ENCODE peak calls at places on chromosomes 6 and 20, in eight cellular contexts. F is skeletal muscle cell, Y is BJ, Z is fibroblast of the aortic adventitia, V is ovary, R is uterus, T is stomach, B is prostate gland. H is an unnamed sample.

GRCh38 chr6:63066053-63066704 is 145.1 kb upstream of the FKBP1C start:
- DNase-seq in F (no peak), Y (no peak), Z (no peak), V (no peak), R (no peak), T (no peak), B (no peak), H (no peak)

GRCh38 chr6:166771701-166772100 is 144.7 kb upstream of the RPS6KA2 start:
- DNase-seq in F (no peak), Y (no peak), Z (no peak), V (no peak), R (no peak), T (no peak), B (no peak), H (no peak)

GRCh38 chr6:89483111-89483720 is 50.3 kb downstream of the ANKRD6 start:
- DNase-seq in F (no peak), Y (no peak), Z (peak; percentile 75), V (peak; percentile 57), R (no peak), T (no peak), B (no peak), H (no peak)

GRCh38 chr6:61868507-61869080 is 417.4 kb downstream of the KHDRBS2 start:
- DNase-seq in F (no peak), Y (no peak), Z (no peak), V (no peak), R (no peak), T (no peak), B (no peak), H (no peak)

GRCh38 chr20:16535281-16535680 is 38.0 kb downstream of the KIF16B start:
- DNase-seq in F (no peak), Y (no peak), Z (no peak), V (no peak), R (no peak), T (no peak), B (no peak), H (no peak)

GRCh38 chr6:106046116-106046853 is 39.9 kb upstream of the PRDM1 start:
- DNase-seq in F (no peak), Y (no peak), Z (no peak), V (no peak), R (no peak), T (no peak), B (no peak), H (no peak)

GRCh38 chr20:45067558-45067957 is 33.4 kb downstream of the KCNS1 start:
- DNase-seq in F (no peak), Y (no peak), Z (no peak), V (no peak), R (no peak), T (no peak), B (no peak), H (no peak)

GRCh38 chr6:7051780-7052440 is 55.9 kb upstream of the RREB1 start:
- DNase-seq in F (peak; percentile 45), Y (no peak), Z (no peak), V (peak; percentile 79), R (peak; percentile 29), T (peak; percentile 65), B (peak; percentile 48), H (peak; percentile 60)

GRCh38 chr6:7257521-7258230 is 55.3 kb downstream of the SSR1 start:
- DNase-seq in F (no peak), Y (no peak), Z (no peak), V (peak; percentile 23), R (no peak), T (no peak), B (no peak), H (no peak)

GRCh38 chr6:101393291-101394251 is at the start of gene GRIK2:
- DNase-seq in F (no peak), Y (no peak), Z (no peak), V (no peak), R (no peak), T (no peak), B (peak; percentile 42), H (no peak)

GRCh38 chr20:48006036-48006833 is 221.0 kb upstream of the SULF2 start:
- DNase-seq in F (no peak), Y (no peak), Z (no peak), V (no peak), R (no peak), T (no peak), B (no peak), H (no peak)

GRCh38 chr20:45347936-45348809 is at the start of gene SDC4:
- DNase-seq in F (no peak), Y (no peak), Z (peak; percentile 60), V (peak; percentile 74), R (peak; percentile 73), T (peak; percentile 80), B (peak; percentile 68), H (peak; percentile 50)

GRCh38 chr6:50128420-50129005 is 78.8 kb upstream of the DEFB112 start:
- DNase-seq in F (no peak), Y (no peak), Z (peak; percentile 37), V (no peak), R (no peak), T (no peak), B (no peak), H (no peak)

GRCh38 chr6:105898286-105898685 is 187.8 kb upstream of the PRDM1 start:
- DNase-seq in F (peak; percentile 42), Y (peak; percentile 67), Z (peak; percentile 35), V (no peak), R (no peak), T (no peak), B (no peak), H (no peak)

GRCh38 chr6:26318459-26319404 is 46.3 kb upstream of the BTN3A2 start:
- DNase-seq in F (no peak), Y (no peak), Z (no peak), V (no peak), R (no peak), T (no peak), B (no peak), H (no peak)

GRCh38 chr6:27026361-27026760 is 221.1 kb upstream of the PRSS16 start:
- DNase-seq in F (no peak), Y (no peak), Z (no peak), V (no peak), R (no peak), T (no peak), B (no peak), H (no peak)

GRCh38 chr6:125950293-125950692 is 6.3 kb upstream of the HINT3 start:
- DNase-seq in F (no peak), Y (peak; percentile 41), Z (peak; percentile 79), V (no peak), R (no peak), T (no peak), B (no peak), H (no peak)

GRCh38 chr6:73349311-73349710 is 4.8 kb downstream of the DPPA5 start:
- DNase-seq in F (no peak), Y (no peak), Z (no peak), V (no peak), R (no peak), T (no peak), B (no peak), H (no peak)

GRCh38 chr20:31943052-31943471 is 8.8 kb downstream of the PDRG1 start:
- DNase-seq in F (no peak), Y (no peak), Z (peak; percentile 38), V (peak; percentile 87), R (no peak), T (peak; percentile 59), B (peak; percentile 40), H (no peak)

GRCh38 chr6:92715991-92716390 is 703.4 kb downstream of the EPHA7 start:
- DNase-seq in F (peak; percentile 9), Y (no peak), Z (no peak), V (no peak), R (no peak), T (no peak), B (no peak), H (no peak)

GRCh38 chr6:87658516-87658915 is 43.5 kb downstream of the AKIRIN2 start:
- DNase-seq in F (no peak), Y (no peak), Z (peak; percentile 58), V (no peak), R (peak; percentile 22), T (no peak), B (no peak), H (no peak)

GRCh38 chr6:30819287-30819917 is 64.9 kb upstream of the DDR1 start:
- DNase-seq in F (no peak), Y (no peak), Z (peak; percentile 37), V (no peak), R (no peak), T (no peak), B (no peak), H (no peak)

GRCh38 chr6:110689275-110689935 is 125.9 kb downstream of the CDK19 start:
- DNase-seq in F (no peak), Y (no peak), Z (no peak), V (no peak), R (no peak), T (no peak), B (peak; percentile 51), H (peak; percentile 14)

GRCh38 chr20:34705383-34706021 is 1.4 kb downstream of the TP53INP2 start:
- DNase-seq in F (no peak), Y (no peak), Z (peak; percentile 28), V (no peak), R (no peak), T (peak; percentile 59), B (peak; percentile 32), H (no peak)
- H3K4me3 ChIP-seq in F (no peak overlapping the region), Y (no peak overlapping the region), Z (peak overlapping the region; percentile 91), V (no peak overlapping the region), R (no peak overlapping the region), T (no peak overlapping the region), B (peak overlapping the region; percentile 100), H (peak overlapping the region; percentile 2)

DNA sequence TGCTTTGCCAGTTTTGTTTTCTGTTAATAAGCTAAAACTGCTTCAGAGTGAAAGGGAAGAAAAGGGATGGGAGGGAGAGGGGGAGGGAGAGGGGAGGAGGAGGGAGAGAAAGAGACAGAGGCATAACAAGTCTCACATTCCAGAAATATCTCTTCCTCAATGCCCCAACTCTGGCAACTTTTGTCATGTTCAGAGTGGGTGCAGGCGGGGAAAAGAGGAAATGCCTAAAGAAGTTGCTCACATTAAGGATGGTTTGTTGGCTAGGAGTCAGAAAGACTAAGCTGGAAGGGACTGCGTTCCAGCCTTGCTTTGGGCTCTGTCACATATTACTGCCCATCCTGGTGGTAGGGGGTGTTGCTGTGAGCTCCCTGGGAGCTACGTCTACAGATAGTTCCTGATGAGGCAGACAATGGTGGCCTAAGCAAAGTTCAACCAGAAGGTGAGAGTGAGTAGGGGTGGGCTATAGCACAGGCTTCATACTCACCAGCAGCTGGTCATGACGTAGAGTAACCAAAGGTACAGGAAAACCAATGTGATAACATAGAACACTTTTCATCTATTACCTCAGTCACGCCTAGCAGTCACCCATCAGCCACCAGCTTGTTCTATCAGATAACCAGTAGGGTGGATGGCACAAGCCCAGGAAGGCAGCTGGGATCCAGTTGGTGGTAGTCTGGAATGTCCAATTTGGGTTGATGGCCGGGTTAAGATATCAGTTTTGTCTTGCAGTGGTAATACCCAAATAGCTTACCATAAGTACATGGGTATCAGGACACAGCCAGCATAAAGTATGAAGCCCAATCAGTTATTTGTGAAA is 2.1 kb downstream of the TSPYL4 start:
- DNase-seq in F (no peak), Y (peak; percentile 60), Z (peak; percentile 78), V (no peak), R (no peak), T (no peak), B (no peak), H (no peak)
- H3K4me3 ChIP-seq in F (peak overlapping the region; percentile 32), Y (peak overlapping the region; percentile 38), Z (peak overlapping the region; percentile 98), V (no peak overlapping the region), R (no peak overlapping the region), T (no peak overlapping the region), B (peak overlapping the region; percentile 80), H (no peak overlapping the region)

GRCh38 chr6:17381429-17382147 is 11.8 kb upstream of the CAP2 start:
- DNase-seq in F (peak; percentile 64), Y (no peak), Z (peak; percentile 58), V (no peak), R (no peak), T (no peak), B (no peak), H (no peak)
- H3K4me3 ChIP-seq in F (no peak overlapping the region), Y (no peak overlapping the region), Z (no peak overlapping the region), V (no peak overlapping the region), R (no peak overlapping the region), T (no peak overlapping the region), B (no peak overlapping the region), H (no peak overlapping the region)

GRCh38 chr20:33859157-33859695 is 48.1 kb downstream of the CHMP4B start:
- DNase-seq in F (no peak), Y (no peak), Z (peak; percentile 35), V (no peak), R (peak; percentile 27), T (no peak), B (no peak), H (peak; percentile 51)
- H3K4me3 ChIP-seq in F (no peak overlapping the region), Y (no peak overlapping the region), Z (no peak overlapping the region), V (no peak overlapping the region), R (no peak overlapping the region), T (no peak overlapping the region), B (no peak overlapping the region), H (peak overlapping the region; percentile 5)

H was measured in CD4-positive, alpha-beta memory T cell.